ENCODE peak calls at places on chromosomes 1 and 21, in ten cellular contexts. K is astrocyte; T is SJSA1; D is IMR-90; N is endodermal cell; I is CD8-positive, alpha-beta memory T cell; F is heart right ventricle; C is H9; M is SK-N-SH; A is CD8-positive, alpha-beta T cell. R is an unnamed sample.

GRCh38 chr21:28215214-28215954 is 777.3 kb downstream of the LTN1 start:
- DNase-seq in C (no peak), M (no peak), F (no peak), K (peak; percentile 44), N (no peak), A (no peak), T (no peak), D (peak; percentile 69), I (no peak), R (no peak)

GRCh38 chr21:21612446-21612845 is 614.2 kb downstream of the NCAM2 start:
- DNase-seq in D (peak; percentile 92), M (no peak), N (peak; percentile 50), A (no peak), C (peak; percentile 33), T (no peak), F (no peak), K (peak; percentile 93), I (no peak), R (no peak)

GRCh38 chr1:36465731-36466369 is 1.7 kb upstream of the MRPS15 start:
- DNase-seq in T (no peak), N (no peak), K (no peak), M (no peak), F (no peak), D (no peak), I (no peak), C (no peak), A (no peak), R (no peak)

GRCh38 chr1:9655127-9655723 is 3.7 kb downstream of the PIK3CD start:
- DNase-seq in C (no peak), T (no peak), N (no peak), M (no peak), K (no peak), D (no peak), F (no peak), A (peak; percentile 48), I (peak; percentile 59), R (no peak)

GRCh38 chr1:205294175-205294913 is 27.2 kb downstream of the NUAK2 start:
- DNase-seq in F (no peak), T (peak; percentile 96), C (peak; percentile 69), M (no peak), N (peak; percentile 85), I (no peak), A (no peak), K (peak; percentile 89), D (peak; percentile 99), R (no peak)

GRCh38 chr1:205049479-205049878 is 6.5 kb downstream of the CNTN2 start:
- DNase-seq in I (no peak), C (no peak), F (no peak), D (no peak), T (no peak), M (peak; percentile 49), N (no peak), A (no peak), K (no peak), R (no peak)

GRCh38 chr1:245156736-245157505 is 2.1 kb downstream of the KIF26B start:
- DNase-seq in F (no peak), T (no peak), C (peak; percentile 52), I (no peak), N (peak; percentile 76), D (peak; percentile 12), M (peak; percentile 61), K (peak; percentile 52), A (no peak), R (no peak)

GRCh38 chr21:15809818-15810217 is 80.0 kb downstream of the USP25 start:
- DNase-seq in N (no peak), D (peak; percentile 78), I (no peak), T (no peak), F (no peak), K (peak; percentile 3), A (no peak), M (no peak), C (no peak), R (no peak)

GRCh38 chr1:159752135-159752580 is 28.6 kb upstream of the DUSP23 start:
- DNase-seq in I (no peak), F (peak; percentile 19), C (no peak), T (no peak), N (no peak), M (no peak), A (no peak), K (no peak), D (peak; percentile 4), R (no peak)

DNA sequence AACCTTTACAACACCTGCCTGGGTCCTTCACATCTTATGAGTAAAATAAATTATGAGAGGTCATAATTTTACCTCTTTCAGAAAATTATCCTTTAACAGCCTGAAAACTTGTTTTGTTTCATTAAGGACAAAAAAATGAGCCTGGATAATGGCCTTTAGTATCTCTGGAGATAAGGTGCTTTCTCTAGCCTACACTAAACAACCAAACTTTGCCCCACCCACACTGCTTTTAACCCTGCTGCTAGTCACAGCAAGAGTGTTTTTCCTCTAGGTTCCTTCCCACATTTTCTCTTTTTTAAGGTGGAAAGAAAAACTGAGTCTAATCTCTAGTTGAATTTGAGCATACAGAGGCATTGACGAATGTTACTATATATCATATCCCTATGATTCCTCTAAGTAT is 101.7 kb upstream of the KRTAP19-8 start:
- DNase-seq in N (no peak), F (no peak), T (no peak), I (no peak), K (no peak), M (no peak), C (no peak), D (no peak), A (no peak), R (no peak)
- H3K4me1 ChIP-seq in N (peaks cover 11% of the 10 kb centered on the region), F (no peaks in the 10 kb centered on the region), T (peaks cover 17% of the 10 kb centered on the region), I (peaks cover 5% of the 10 kb centered on the region), K (no peaks in the 10 kb centered on the region), M (peaks cover 36% of the 10 kb centered on the region), C (no peaks in the 10 kb centered on the region), D (no peaks in the 10 kb centered on the region), A (no peaks in the 10 kb centered on the region), R (no peaks in the 10 kb centered on the region)

DNA sequence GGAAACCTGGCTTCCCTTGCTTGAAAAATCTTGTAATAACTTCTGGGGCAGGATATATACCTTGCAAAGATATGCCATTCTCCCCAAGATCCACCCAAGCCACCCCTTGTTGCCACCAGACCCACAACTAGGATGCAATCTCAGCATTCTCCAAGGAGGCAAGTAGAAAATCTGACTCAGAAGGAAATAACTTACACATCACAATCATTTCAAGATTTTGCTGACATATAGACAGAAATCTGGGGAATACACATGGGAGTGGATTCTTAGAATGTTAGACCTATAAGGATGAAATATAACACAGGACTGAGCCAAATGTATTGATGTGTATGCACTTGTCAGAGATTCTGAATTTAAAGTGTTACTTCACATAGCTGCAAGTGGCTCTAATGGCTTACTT is 14.8 kb upstream of the ZDHHC18 start:
- DNase-seq in C (no peak), T (no peak), A (no peak), M (no peak), K (no peak), F (no peak), I (no peak), D (no peak), N (no peak), R (no peak)
- H3K4me1 ChIP-seq in C (no peaks in the 10 kb centered on the region), T (peaks cover 5% of the 10 kb centered on the region), A (peaks cover 8% of the 10 kb centered on the region), M (no peaks in the 10 kb centered on the region), K (no peaks in the 10 kb centered on the region), F (no peaks in the 10 kb centered on the region), I (peaks cover 11% of the 10 kb centered on the region), D (no peaks in the 10 kb centered on the region), N (no peaks in the 10 kb centered on the region), R (no peaks in the 10 kb centered on the region)

GRCh38 chr1:97929874-97930465 is 9.1 kb upstream of the DPYD start:
- DNase-seq in C (no peak), F (no peak), I (no peak), K (no peak), N (no peak), M (no peak), D (no peak), A (no peak), T (no peak), R (no peak)

GRCh38 chr1:97930472-97930871 is 9.6 kb upstream of the DPYD start:
- DNase-seq in K (peak; percentile 8), M (no peak), D (no peak), T (no peak), N (no peak), C (no peak), F (no peak), I (no peak), A (no peak), R (no peak)

GRCh38 chr1:97936976-97937375 is 16.1 kb upstream of the DPYD start:
- DNase-seq in D (no peak), A (no peak), T (no peak), M (no peak), I (no peak), N (no peak), C (no peak), K (no peak), F (no peak), R (no peak)

DNA sequence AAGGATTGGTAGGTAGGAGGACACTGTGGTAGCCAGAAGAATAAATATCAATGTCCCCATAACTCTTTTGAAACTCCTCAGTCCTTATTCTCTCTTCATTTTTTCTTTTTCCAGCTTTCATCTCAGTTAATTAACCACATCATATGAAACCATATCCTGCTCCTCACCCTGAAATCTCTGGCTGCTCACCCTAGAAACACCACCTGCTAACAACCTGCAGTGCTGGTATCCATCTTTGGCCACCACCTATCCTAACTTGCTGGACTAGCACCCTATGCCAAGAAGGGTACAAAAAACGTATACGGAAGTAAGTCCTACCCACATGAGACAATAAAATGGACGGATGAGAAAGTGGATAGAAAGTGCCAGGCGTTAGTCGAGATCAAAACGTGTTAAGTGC is 13.7 kb upstream of the DPYD start:
- DNase-seq in A (no peak), T (no peak), M (no peak), K (no peak), C (no peak), N (no peak), F (no peak), I (no peak), D (no peak), R (no peak)
- H3K4me1 ChIP-seq in A (no peaks in the 10 kb centered on the region), T (peaks cover 19% of the 10 kb centered on the region), M (no peaks in the 10 kb centered on the region), K (peaks cover 13% of the 10 kb centered on the region), C (no peaks in the 10 kb centered on the region), N (no peaks in the 10 kb centered on the region), F (no peaks in the 10 kb centered on the region), I (no peaks in the 10 kb centered on the region), D (peaks cover 4% of the 10 kb centered on the region), R (no peaks in the 10 kb centered on the region)

DNA sequence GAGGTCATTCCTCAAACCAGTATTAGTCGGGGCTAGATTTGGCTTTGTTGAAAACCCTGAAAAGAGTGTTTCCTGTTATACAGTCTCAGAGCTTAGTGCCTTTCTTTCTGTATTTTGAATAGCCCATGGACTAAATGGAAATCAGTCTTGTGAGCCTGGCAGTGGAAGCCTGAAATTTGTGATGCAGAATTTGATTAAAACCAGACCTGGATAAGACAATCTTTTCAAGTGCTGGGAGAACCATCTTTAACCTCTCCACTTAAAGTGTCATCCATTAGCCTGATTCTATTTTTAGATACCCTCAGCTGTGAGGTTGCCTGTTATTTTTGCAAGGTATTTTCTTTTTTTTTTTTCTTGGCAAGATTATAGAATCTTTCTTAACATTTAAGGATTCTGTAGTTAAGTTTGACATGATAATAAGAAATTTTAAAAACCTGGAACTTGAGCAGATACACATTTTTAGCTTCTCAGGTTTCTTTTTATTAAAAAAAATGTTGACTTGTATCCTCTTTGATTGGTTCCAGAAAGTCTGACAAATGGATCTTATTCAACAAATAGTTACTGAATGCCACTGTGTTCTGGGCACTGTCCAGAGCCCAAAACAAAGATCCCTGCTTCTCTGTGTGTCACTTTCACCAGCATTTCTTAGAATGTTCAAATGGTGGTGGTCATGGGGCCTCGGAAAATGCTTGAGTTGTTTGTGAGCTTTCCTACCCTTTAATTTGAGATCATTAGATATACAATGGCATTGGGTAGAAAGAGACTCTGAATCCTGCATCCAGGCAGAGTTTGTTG is 19.7 kb downstream of the ACTN2 start:
- DNase-seq in T (no peak), A (no peak), I (no peak), N (no peak), F (no peak), C (no peak), M (peak; percentile 42), K (no peak), D (no peak), R (no peak)
- H3K4me1 ChIP-seq in T (no peaks in the 10 kb centered on the region), A (no peaks in the 10 kb centered on the region), I (no peaks in the 10 kb centered on the region), N (no peaks in the 10 kb centered on the region), F (peaks cover 28% of the 10 kb centered on the region), C (no peaks in the 10 kb centered on the region), M (peaks cover 8% of the 10 kb centered on the region), K (no peaks in the 10 kb centered on the region), D (no peaks in the 10 kb centered on the region), R (no peaks in the 10 kb centered on the region)

GRCh38 chr1:42949312-42950145 is 9.1 kb downstream of the SLC2A1 start:
- DNase-seq in N (no peak), K (peak; percentile 64), D (no peak), I (no peak), A (no peak), T (no peak), F (no peak), M (peak; percentile 37), C (no peak), R (no peak)
- H3K4me1 ChIP-seq in N (no peaks in the 10 kb centered on the region), K (peaks cover 75% of the 10 kb centered on the region), D (peaks cover 62% of the 10 kb centered on the region), I (peaks cover 98% of the 10 kb centered on the region), A (peaks cover 93% of the 10 kb centered on the region), T (peaks cover 83% of the 10 kb centered on the region), F (peaks cover 32% of the 10 kb centered on the region), M (peaks cover 75% of the 10 kb centered on the region), C (peaks cover 13% of the 10 kb centered on the region), R (peaks cover 6% of the 10 kb centered on the region)

R was measured in ascending aorta.